ENCODE peak calls at places on chromosomes 5 and 9, in four cellular contexts. L is OCI-LY7, X is BE2C, G is cardiac muscle cell. O is an unnamed sample.
A peak's percentile ranks its signal among the peaks of the same experiment; 100 is the strongest.

GRCh38 chr5:17151686-17152085 is 65.7 kb upstream of the BASP1 start:
- DNase-seq in L (no peak), X (no peak), G (no peak), O (no peak)

GRCh38 chr5:94304146-94304545 is 314.3 kb downstream of the KIAA0825 start:
- DNase-seq in L (no peak), X (no peak), G (no peak), O (no peak)

GRCh38 chr9:70220216-70220615 is 38.6 kb upstream of the SMC5 start:
- DNase-seq in L (no peak), X (no peak), G (no peak), O (no peak)

GRCh38 chr5:36635721-36636390 is 29.4 kb downstream of the SLC1A3 start:
- DNase-seq in L (no peak), X (no peak), G (no peak), O (no peak)

GRCh38 chr5:55030220-55030619 is 6.2 kb downstream of the GZMK start:
- DNase-seq in L (no peak), X (no peak), G (no peak), O (no peak)

GRCh38 chr5:180330810-180331646 is 22.1 kb downstream of the GFPT2 start:
- DNase-seq in L (no peak), X (no peak), G (peak; percentile 99), O (no peak)

GRCh38 chr5:150161242-150162141 is 5.1 kb upstream of the CDX1 start:
- DNase-seq in L (peak; percentile 69), X (peak; percentile 90), G (peak; percentile 79), O (peak; percentile 55)

GRCh38 chr5:4879075-4879474 is 261.1 kb upstream of the ADAMTS16 start:
- DNase-seq in L (no peak), X (no peak), G (no peak), O (no peak)

GRCh38 chr9:95970356-95970755 is 94.9 kb downstream of the ERCC6L2 start:
- DNase-seq in L (no peak), X (no peak), G (peak; percentile 11), O (no peak)

GRCh38 chr5:10140195-10140973 is 109.3 kb downstream of the ATPSCKMT start:
- DNase-seq in L (no peak), X (no peak), G (peak; percentile 7), O (no peak)

GRCh38 chr9:105737205-105737604 is 42.9 kb downstream of the TMEM38B start:
- DNase-seq in L (no peak), X (peak; percentile 9), G (no peak), O (no peak)

GRCh38 chr5:174625591-174626365 is 98.6 kb upstream of the MSX2 start:
- DNase-seq in L (no peak), X (no peak), G (peak; percentile 42), O (no peak)

GRCh38 chr5:75616286-75616810 is 5.1 kb downstream of the ANKDD1B start:
- DNase-seq in L (no peak), X (no peak), G (peak; percentile 55), O (no peak)

GRCh38 chr5:79962580-79963222 is 28.4 kb downstream of the MTX3 start:
- DNase-seq in L (no peak), X (no peak), G (no peak), O (no peak)

GRCh38 chr5:54309751-54310432 is 481 bp downstream of the ARL15 start:
- DNase-seq in L (peak; percentile 31), X (peak; percentile 28), G (peak; percentile 21), O (no peak)

GRCh38 chr5:72453260-72453775 is 53.9 kb downstream of the ZNF366 start:
- DNase-seq in L (no peak), X (no peak), G (no peak), O (no peak)

GRCh38 chr5:72455477-72455876 is 51.7 kb downstream of the ZNF366 start:
- DNase-seq in L (no peak), X (no peak), G (no peak), O (no peak)

GRCh38 chr5:72454996-72455395 is 52.2 kb downstream of the ZNF366 start:
- DNase-seq in L (no peak), X (no peak), G (no peak), O (no peak)

GRCh38 chr5:72451771-72452505 is 55.3 kb downstream of the ZNF366 start:
- DNase-seq in L (peak; percentile 67), X (peak; percentile 39), G (peak; percentile 99), O (no peak)

DNA sequence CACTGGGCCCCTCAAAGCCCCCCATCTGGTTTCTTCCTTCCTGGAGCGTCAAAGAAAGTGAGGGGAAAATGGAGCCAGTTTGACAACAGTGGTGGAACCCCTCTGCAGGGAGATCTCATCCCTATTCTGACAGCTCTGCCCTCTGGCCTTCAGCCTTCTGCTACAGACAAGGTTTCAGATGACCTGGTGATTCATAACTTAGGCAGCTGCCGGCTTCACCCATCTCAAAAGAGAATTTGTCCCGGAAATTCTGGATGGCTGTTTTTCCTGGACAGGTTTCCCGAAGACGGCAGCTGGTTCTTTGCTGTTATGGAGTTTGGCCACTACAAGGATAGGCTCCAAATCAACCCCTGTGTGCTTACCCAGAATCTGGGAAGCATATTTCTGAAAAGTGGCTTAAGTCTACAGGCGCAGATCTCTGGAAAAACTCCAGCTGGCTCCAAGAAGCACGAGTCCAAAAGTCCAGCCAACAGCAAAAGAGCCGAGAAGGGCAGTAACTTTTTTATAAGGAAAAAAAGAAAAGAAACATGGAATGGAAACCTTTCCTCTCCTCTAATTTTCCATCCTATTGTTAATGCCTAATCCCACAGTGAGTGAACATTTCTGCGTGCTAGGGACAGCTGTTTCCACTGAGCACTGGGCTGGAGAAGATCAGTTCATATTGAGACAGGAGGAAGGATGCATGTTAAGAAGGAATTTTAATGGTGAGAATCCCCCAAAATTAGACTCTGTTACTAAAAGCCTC is 54.5 kb downstream of the ZNF366 start:
- DNase-seq in L (no peak), X (no peak), G (peak; percentile 99), O (no peak)
- H3K4me3 ChIP-seq in L (no peak overlapping the region), X (no peak overlapping the region), G (no peak overlapping the region), O (no peak overlapping the region)

GRCh38 chr5:133708451-133708850 is 96.1 kb upstream of the FSTL4 start:
- DNase-seq in L (no peak), X (peak; percentile 71), G (no peak), O (no peak)
- H3K4me3 ChIP-seq in L (no peak overlapping the region), X (no peak overlapping the region), G (no peak overlapping the region), O (no peak overlapping the region)

GRCh38 chr9:103168254-103168653 is 173.1 kb downstream of the CYLC2 start:
- DNase-seq in L (no peak), X (no peak), G (no peak), O (no peak)

GRCh38 chr9:103169798-103170197 is 174.7 kb downstream of the CYLC2 start:
- DNase-seq in L (no peak), X (no peak), G (no peak), O (no peak)

DNA sequence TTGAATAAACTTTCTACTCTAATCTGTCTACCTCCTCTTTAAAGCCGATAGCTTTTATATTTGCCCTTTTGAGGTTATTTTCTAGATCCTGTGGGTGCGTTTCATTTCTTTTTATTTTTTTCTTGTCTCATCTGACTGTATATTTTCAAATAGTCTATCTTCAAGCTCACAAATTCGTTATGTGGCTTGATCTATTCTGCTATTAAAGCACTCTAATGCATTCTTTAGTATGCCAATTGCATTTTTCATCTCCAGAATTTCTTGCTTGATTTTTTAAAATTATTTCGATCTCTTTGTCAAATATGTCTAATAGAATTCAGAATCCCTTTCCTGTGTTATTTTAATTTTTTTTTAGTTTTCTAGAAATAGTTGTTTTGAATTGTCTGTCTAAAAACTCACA is 172.4 kb downstream of the CYLC2 start:
- DNase-seq in L (no peak), X (no peak), G (no peak), O (no peak)
- H3K4me3 ChIP-seq in L (no peak overlapping the region), X (no peak overlapping the region), G (no peak overlapping the region), O (no peak overlapping the region)

GRCh38 chr5:172766287-172767104 is 4.5 kb downstream of the DUSP1 start:
- DNase-seq in L (no peak), X (no peak), G (peak; percentile 86), O (no peak)
- H3K4me3 ChIP-seq in L (no peak overlapping the region), X (no peak overlapping the region), G (no peak overlapping the region), O (no peak overlapping the region)

DNA sequence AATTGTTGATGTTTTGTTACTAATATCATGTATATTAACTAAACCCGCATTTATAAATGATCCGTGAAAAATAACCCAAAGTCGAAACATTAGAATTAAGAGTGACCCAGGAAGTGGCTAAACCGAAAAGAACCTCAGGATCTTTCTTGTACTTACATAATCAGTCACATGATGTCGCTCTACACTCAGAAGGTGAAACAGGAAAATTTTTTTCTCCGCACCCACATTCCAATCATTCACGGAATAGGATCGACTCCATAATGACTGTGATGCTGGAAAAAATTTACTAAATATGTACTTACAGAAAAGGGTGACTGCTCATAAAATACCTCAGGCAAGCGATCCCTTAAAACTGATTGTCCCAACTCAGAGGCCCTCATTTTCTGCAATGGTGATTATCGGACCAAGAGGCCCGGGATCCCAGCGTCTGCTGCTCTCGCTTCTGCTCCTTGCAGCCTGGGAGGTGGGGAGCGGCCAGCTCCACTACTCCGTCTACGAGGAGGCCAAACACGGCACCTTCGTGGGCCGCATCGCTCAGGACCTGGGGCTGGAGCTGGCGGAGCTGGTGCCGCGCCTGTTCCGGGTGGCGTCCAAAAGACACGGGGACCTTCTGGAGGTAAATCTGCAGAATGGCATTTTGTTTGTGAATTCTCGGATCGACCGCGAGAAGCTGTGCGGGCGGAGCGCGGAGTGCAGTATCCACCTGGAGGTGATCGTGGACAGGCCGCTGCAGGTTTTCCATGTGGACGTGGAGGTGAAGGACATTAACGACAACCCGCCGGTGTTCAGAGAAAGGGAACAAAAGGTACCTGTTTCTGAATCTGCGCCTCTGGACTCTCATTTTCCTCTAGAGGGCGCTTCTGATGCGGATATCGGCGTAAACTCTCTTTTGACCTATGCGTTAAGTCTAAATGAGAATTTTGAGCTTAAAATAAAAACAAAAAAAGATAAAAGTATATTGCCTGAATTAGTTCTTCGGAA is at the start of gene PCDHA12:
- DNase-seq in L (no peak), X (no peak), G (no peak), O (no peak)
- H3K4me3 ChIP-seq in L (no peak within 1 kb of the TSS), X (no peak within 1 kb of the TSS), G (peak within 1 kb of the TSS; percentile 47), O (no peak within 1 kb of the TSS)